ENCODE peak calls at places on chromosomes 1 and 21, in six cellular contexts. B is CD8-positive, alpha-beta T cell; H is kidney epithelial cell; A is mammary epithelial cell; Z is Calu3; D is colonic mucosa. N is an unnamed sample.

GRCh38 chr21:46391773-46392172 is 66.9 kb upstream of the DIP2A start:
- DNase-seq in A (no peak), B (no peak), H (no peak), Z (no peak), D (no peak), N (no peak)

GRCh38 chr1:107474877-107475612 is 334.2 kb downstream of the NTNG1 start:
- DNase-seq in H (no peak), B (no peak), Z (no peak), A (peak), D (no peak), N (no peak)

GRCh38 chr1:203033917-203034316 is 7.6 kb downstream of the PPFIA4 start:
- DNase-seq in B (no peak), H (no peak), Z (no peak), D (no peak), A (no peak), N (no peak)

GRCh38 chr1:93148001-93148400 is 32.2 kb downstream of the TMED5 start:
- DNase-seq in H (no peak), Z (no peak), B (no peak), A (no peak), D (no peak), N (peak)

GRCh38 chr1:43799656-43800629 is 92.6 kb downstream of the ST3GAL3 start:
- DNase-seq in D (no peak), Z (no peak), B (no peak), A (no peak), H (no peak), N (peak)

GRCh38 chr21:46227811-46228344 is 696 bp downstream of the LSS start:
- DNase-seq in H (no peak), Z (no peak), A (peak), B (no peak), D (no peak), N (no peak)

GRCh38 chr1:41357451-41358151 is 3.6 kb upstream of the FOXO6 start:
- DNase-seq in D (no peak), Z (peak), A (peak), B (no peak), H (no peak), N (no peak)

GRCh38 chr1:230982698-230983097 is 3.8 kb downstream of the ARV1 start:
- DNase-seq in Z (no peak), H (no peak), B (no peak), A (no peak), D (no peak), N (peak)

GRCh38 chr1:100883963-100884362 is 10.7 kb downstream of the EXTL2 start:
- DNase-seq in D (no peak), Z (peak), B (no peak), H (no peak), A (peak), N (peak)

GRCh38 chr1:51518730-51519047 is 377 bp downstream of the EPS15 start:
- DNase-seq in B (peak), A (peak), D (peak), H (no peak), Z (peak), N (no peak)

GRCh38 chr1:31694069-31694909 is 9.5 kb downstream of the COL16A1 start:
- DNase-seq in Z (no peak), B (no peak), H (no peak), D (no peak), A (no peak), N (no peak)

GRCh38 chr1:68454534-68454933 is 4.8 kb upstream of the RPE65 start:
- DNase-seq in H (no peak), Z (no peak), A (peak), B (no peak), D (no peak), N (no peak)
- TF ChIP-seq CTCF in H (no peak), Z (no peak), A (peak), B (no peak), D (no peak), N (no peak)

GRCh38 chr1:62782197-62782886 is 1.6 kb upstream of the ATG4C start:
- DNase-seq in H (no peak), B (no peak), Z (no peak), A (peak), D (no peak), N (peak)

GRCh38 chr1:62778208-62778607 is 5.7 kb upstream of the ATG4C start:
- DNase-seq in A (peak), B (no peak), Z (no peak), D (no peak), H (no peak), N (no peak)

GRCh38 chr1:62784509-62785365 is 805 bp downstream of the ATG4C start:
- DNase-seq in A (peak), D (no peak), H (no peak), B (no peak), Z (no peak), N (no peak)

GRCh38 chr1:62783736-62784508 is at the start of gene ATG4C:
- DNase-seq in A (peak), D (peak), Z (peak), H (peak), B (peak), N (peak)
- TF ChIP-seq CTCF in A (no peak), D (peak), Z (no peak), H (no peak), B (no peak), N (no peak)

GRCh38 chr1:45009296-45009865 is 1.7 kb downstream of the HECTD3 start:
- DNase-seq in Z (no peak), D (no peak), H (no peak), B (no peak), A (no peak), N (no peak)

GRCh38 chr1:45012639-45013278 is 705 bp downstream of the UROD start:
- DNase-seq in Z (peak), D (peak), B (peak), H (peak), A (peak), N (peak)

GRCh38 chr1:45011837-45012638 is at the start of gene UROD:
- DNase-seq in Z (peak), H (peak), B (peak), A (peak), D (peak), N (peak)

GRCh38 chr1:45009956-45010854 is 919 bp downstream of the HECTD3 start:
- DNase-seq in D (peak), A (peak), Z (peak), H (no peak), B (peak), N (no peak)

GRCh38 chr1:45010855-45011811 is at the start of gene HECTD3:
- DNase-seq in H (no peak), A (peak), D (peak), Z (peak), B (peak), N (peak)
- TF ChIP-seq CTCF in H (no peak), A (no peak), D (no peak), Z (no peak), B (no peak), N (no peak)

GRCh38 chr1:152745765-152746444 is 11.9 kb upstream of the KPRP start:
- DNase-seq in A (no peak), B (no peak), H (no peak), Z (no peak), D (no peak), N (no peak)

GRCh38 chr1:152743371-152744145 is 14.3 kb upstream of the KPRP start:
- DNase-seq in H (no peak), B (no peak), D (no peak), A (peak), Z (no peak), N (peak)

GRCh38 chr1:152741656-152742055 is 16.2 kb upstream of the KPRP start:
- DNase-seq in Z (no peak), A (no peak), H (no peak), B (no peak), D (no peak), N (no peak)

GRCh38 chr1:152747831-152748230 is 10.0 kb upstream of the KPRP start:
- DNase-seq in D (no peak), Z (no peak), B (no peak), A (peak), H (no peak), N (no peak)

DNA sequence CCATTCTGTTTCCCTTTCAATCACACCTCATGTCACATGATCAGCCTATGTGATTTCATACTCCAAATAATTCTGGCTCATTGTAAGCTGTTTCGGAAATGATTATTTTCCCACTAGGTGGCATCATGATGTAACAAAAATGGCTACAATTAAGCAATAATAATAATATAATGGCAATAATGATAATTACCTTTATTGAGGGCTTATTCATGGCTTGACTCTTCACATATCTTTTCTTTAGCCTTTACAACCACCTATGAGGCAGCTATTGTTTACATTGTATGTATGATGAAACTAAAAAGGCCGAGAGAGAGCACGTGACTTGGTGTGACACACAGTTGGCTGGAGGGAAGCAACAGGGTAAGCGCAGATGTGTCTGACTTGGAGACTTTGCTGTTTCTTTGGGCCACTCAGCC is 12.5 kb upstream of the KPRP start:
- DNase-seq in D (no peak), H (no peak), Z (peak), B (no peak), A (peak), N (peak)
- TF ChIP-seq CTCF in D (no peak), H (no peak), Z (no peak), B (no peak), A (peak), N (peak)

GRCh38 chr1:200558866-200559459 is 61.6 kb downstream of the KIF14 start:
- DNase-seq in B (no peak), D (no peak), H (peak), Z (peak), A (peak), N (peak)
- TF ChIP-seq CTCF in B (peak), D (peak), H (peak), Z (no peak), A (peak), N (peak)

GRCh38 chr1:68233202-68233601 is 879 bp upstream of the WLS start:
- DNase-seq in Z (no peak), H (no peak), A (no peak), D (no peak), B (no peak), N (no peak)

GRCh38 chr1:68234094-68234493 is 1.8 kb upstream of the WLS start:
- DNase-seq in H (no peak), B (no peak), Z (no peak), D (no peak), A (no peak), N (no peak)

GRCh38 chr1:68230901-68231626 is 1.3 kb downstream of the WLS start:
- DNase-seq in A (peak), Z (peak), H (no peak), D (peak), B (no peak), N (no peak)

GRCh38 chr1:68231627-68232303 is 558 bp downstream of the WLS start:
- DNase-seq in Z (peak), D (peak), H (no peak), B (no peak), A (peak), N (peak)

GRCh38 chr1:68232354-68233148 is at the start of gene WLS:
- DNase-seq in H (no peak), B (no peak), A (peak), D (peak), Z (peak), N (peak)
- TF ChIP-seq CTCF in H (no peak), B (no peak), A (no peak), D (no peak), Z (no peak), N (no peak)

N was measured in HFFc6.